ENCODE peak calls at places on chromosomes 16 and 17, in nine cellular contexts. U is tibial artery, W is right cardiac atrium, G is heart left ventricle, H is left lung, Q is transverse colon, Y is GM23248, K is fibroblast of lung, V is esophagus muscularis mucosa. N is an unnamed sample.
A peak's percentile ranks its signal among the peaks of the same experiment; 100 is the strongest.

GRCh38 chr16:4500283-4500682 is 24.1 kb downstream of the HMOX2 start:
- DNase-seq in U (no peak), W (no peak), G (no peak), H (no peak), Q (no peak), Y (peak; percentile 92), K (peak; percentile 88), V (no peak), N (peak; percentile 54)

GRCh38 chr17:42155614-42156045 is 841 bp upstream of the RAB5C start:
- DNase-seq in U (no peak), W (no peak), G (no peak), H (no peak), Q (no peak), Y (peak; percentile 65), K (no peak), V (no peak), N (no peak)

GRCh38 chr17:68595986-68596385 is 5.2 kb downstream of the FAM20A start:
- DNase-seq in U (no peak), W (no peak), G (no peak), H (no peak), Q (no peak), Y (no peak), K (no peak), V (no peak), N (no peak)

GRCh38 chr17:70752966-70753467 is 583.7 kb downstream of the KCNJ2 start:
- DNase-seq in U (no peak), W (no peak), G (no peak), H (no peak), Q (no peak), Y (no peak), K (no peak), V (no peak), N (no peak)

GRCh38 chr16:16120044-16120381 is 103.3 kb downstream of the ABCC6 start:
- DNase-seq in U (no peak), W (no peak), G (no peak), H (no peak), Q (peak; percentile 36), Y (no peak), K (no peak), V (no peak), N (no peak)

GRCh38 chr17:9714801-9715200 is 69.5 kb downstream of the USP43 start:
- DNase-seq in U (no peak), W (no peak), G (no peak), H (no peak), Q (no peak), Y (no peak), K (no peak), V (no peak), N (no peak)

GRCh38 chr17:2436516-2436915 is 35.7 kb upstream of the MNT start:
- DNase-seq in U (no peak), W (no peak), G (no peak), H (no peak), Q (no peak), Y (no peak), K (no peak), V (no peak), N (no peak)

GRCh38 chr17:29357232-29357631 is 32.9 kb upstream of the TAOK1 start:
- DNase-seq in U (no peak), W (no peak), G (no peak), H (no peak), Q (no peak), Y (no peak), K (no peak), V (no peak), N (no peak)

GRCh38 chr16:81189100-81189664 is 49.3 kb upstream of the BCO1 start:
- DNase-seq in U (peak; percentile 89), W (peak; percentile 97), G (peak; percentile 89), H (peak; percentile 77), Q (peak; percentile 50), Y (peak; percentile 48), K (peak; percentile 45), V (peak; percentile 94), N (peak; percentile 88)

GRCh38 chr17:72691601-72692000 is 400.9 kb downstream of the SLC39A11 start:
- DNase-seq in U (no peak), W (no peak), G (no peak), H (no peak), Q (no peak), Y (peak; percentile 84), K (peak; percentile 88), V (no peak), N (no peak)

GRCh38 chr16:30541502-30542329 is 7.1 kb upstream of the ZNF747 start:
- DNase-seq in U (no peak), W (no peak), G (no peak), H (no peak), Q (peak; percentile 69), Y (peak; percentile 61), K (peak; percentile 69), V (no peak), N (no peak)

GRCh38 chr16:53224932-53225533 is 170.2 kb downstream of the CHD9 start:
- DNase-seq in U (no peak), W (no peak), G (no peak), H (no peak), Q (no peak), Y (peak; percentile 65), K (peak; percentile 41), V (no peak), N (no peak)

GRCh38 chr16:84075376-84075775 is 32.8 kb upstream of the SLC38A8 start:
- DNase-seq in U (no peak), W (peak; percentile 47), G (no peak), H (no peak), Q (no peak), Y (no peak), K (no peak), V (no peak), N (no peak)

GRCh38 chr17:19573075-19573474 is 39.4 kb downstream of the SLC47A1 start:
- DNase-seq in U (no peak), W (no peak), G (no peak), H (no peak), Q (no peak), Y (peak; percentile 36), K (peak; percentile 72), V (no peak), N (no peak)

GRCh38 chr17:65403616-65404015 is 157.8 kb downstream of the AXIN2 start:
- DNase-seq in U (no peak), W (no peak), G (no peak), H (no peak), Q (no peak), Y (no peak), K (no peak), V (no peak), N (no peak)

GRCh38 chr16:50445603-50446250 is 76.9 kb upstream of the BRD7 start:
- DNase-seq in U (no peak), W (no peak), G (no peak), H (no peak), Q (no peak), Y (no peak), K (no peak), V (no peak), N (no peak)

GRCh38 chr16:50448522-50448921 is 79.7 kb upstream of the BRD7 start:
- DNase-seq in U (no peak), W (no peak), G (no peak), H (no peak), Q (no peak), Y (no peak), K (no peak), V (no peak), N (no peak)

GRCh38 chr16:50444546-50444945 is 75.8 kb upstream of the BRD7 start:
- DNase-seq in U (no peak), W (no peak), G (no peak), H (no peak), Q (no peak), Y (no peak), K (no peak), V (no peak), N (no peak)

GRCh38 chr16:50448981-50449380 is 80.2 kb upstream of the BRD7 start:
- DNase-seq in U (no peak), W (no peak), G (no peak), H (no peak), Q (no peak), Y (no peak), K (no peak), V (no peak), N (no peak)

DNA sequence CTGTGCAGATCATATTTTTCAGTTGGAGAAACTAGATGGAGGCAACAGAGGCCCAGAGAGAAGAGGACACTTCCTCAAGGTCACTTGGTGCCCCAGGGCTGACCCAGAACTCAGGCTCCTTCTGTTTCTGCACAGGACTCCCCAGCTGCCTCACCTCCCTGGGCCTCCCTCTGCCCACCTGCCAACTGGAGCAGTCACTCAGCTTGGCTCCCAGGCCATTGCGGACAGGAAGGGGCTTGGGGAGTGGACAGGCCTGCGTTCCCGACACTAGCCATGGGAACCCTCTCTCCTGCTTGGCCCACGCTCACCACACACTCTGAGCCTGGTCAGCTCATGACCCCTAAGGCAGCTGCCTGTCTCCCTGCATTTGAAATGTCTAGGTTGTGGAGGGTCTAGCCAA is 78.1 kb upstream of the BRD7 start:
- DNase-seq in U (no peak), W (no peak), G (no peak), H (no peak), Q (no peak), Y (no peak), K (no peak), V (no peak), N (no peak)
- H3K27me3 ChIP-seq in U (no peaks in the 10 kb centered on the region), W (no peaks in the 10 kb centered on the region), G (peaks cover 5% of the 10 kb centered on the region), H (peaks cover 42% of the 10 kb centered on the region), Q (no peaks in the 10 kb centered on the region), Y (no peaks in the 10 kb centered on the region), K (peaks cover 4% of the 10 kb centered on the region), V (peaks cover 13% of the 10 kb centered on the region), N (no peaks in the 10 kb centered on the region)

DNA sequence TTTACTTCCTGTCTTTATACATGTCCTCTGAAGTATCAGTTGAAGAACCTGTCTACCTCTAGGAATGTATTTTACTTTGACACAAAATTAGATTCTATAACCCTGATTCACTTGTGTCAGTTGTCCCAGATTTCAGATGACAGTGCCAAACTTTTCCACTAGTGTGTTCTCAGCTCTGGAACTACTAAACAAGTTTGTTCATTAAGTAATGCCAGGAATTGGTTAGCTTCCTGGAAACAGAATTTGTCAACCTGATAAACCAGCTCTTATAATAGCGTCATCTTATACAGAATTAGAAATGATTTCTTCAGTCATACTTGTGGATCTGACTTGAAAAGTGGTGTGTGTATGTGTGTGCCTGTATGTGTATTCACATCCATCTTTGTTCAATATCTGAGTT is 7.4 kb downstream of the MAP3K3 start:
- DNase-seq in U (no peak), W (no peak), G (no peak), H (no peak), Q (no peak), Y (no peak), K (no peak), V (no peak), N (no peak)
- H3K4me1 ChIP-seq in U (no peaks in the 10 kb centered on the region), W (peaks cover 7% of the 10 kb centered on the region), G (peaks cover 40% of the 10 kb centered on the region), H (peaks cover 97% of the 10 kb centered on the region), Q (peaks cover 5% of the 10 kb centered on the region), Y (peaks cover 24% of the 10 kb centered on the region), K (no peaks in the 10 kb centered on the region), V (peaks cover 81% of the 10 kb centered on the region), N (peaks cover 6% of the 10 kb centered on the region)

DNA sequence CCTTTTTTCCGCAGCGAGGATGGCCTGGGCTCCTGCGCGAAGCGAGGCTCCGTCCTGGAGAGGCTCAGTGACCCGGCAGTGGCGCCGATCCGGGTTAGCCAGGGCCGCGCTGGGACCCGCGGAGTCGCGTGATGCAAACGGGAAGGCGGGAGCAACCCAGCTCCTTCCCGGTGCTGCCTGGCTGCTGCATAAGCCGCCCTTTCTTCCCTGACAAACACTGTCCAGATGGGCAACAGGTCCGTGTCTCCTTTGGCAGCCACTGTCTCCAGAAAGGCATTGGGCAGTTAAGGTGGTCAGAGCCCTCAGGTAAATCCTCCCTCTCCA is 21.8 kb upstream of the ZNHIT3 start:
- DNase-seq in U (no peak), W (no peak), G (no peak), H (no peak), Q (no peak), Y (no peak), K (no peak), V (no peak), N (no peak)
- H3K27me3 ChIP-seq in U (peaks cover 68% of the 10 kb centered on the region), W (peaks cover 5% of the 10 kb centered on the region), G (peaks cover 13% of the 10 kb centered on the region), H (peaks cover 81% of the 10 kb centered on the region), Q (peaks cover 75% of the 10 kb centered on the region), Y (peaks cover 10% of the 10 kb centered on the region), K (no peaks in the 10 kb centered on the region), V (peaks cover 79% of the 10 kb centered on the region), N (no peaks in the 10 kb centered on the region)

GRCh38 chr16:89381788-89382187 is 108.6 kb downstream of the ANKRD11 start:
- DNase-seq in U (no peak), W (peak; percentile 50), G (no peak), H (no peak), Q (no peak), Y (no peak), K (no peak), V (no peak), N (no peak)
- H3K4me1 ChIP-seq in U (no peaks in the 10 kb centered on the region), W (peaks cover 34% of the 10 kb centered on the region), G (peaks cover 58% of the 10 kb centered on the region), H (peaks cover 63% of the 10 kb centered on the region), Q (peaks cover 11% of the 10 kb centered on the region), Y (peaks cover 14% of the 10 kb centered on the region), K (peaks cover 7% of the 10 kb centered on the region), V (peaks cover 94% of the 10 kb centered on the region), N (no peaks in the 10 kb centered on the region)

N was measured in aorta.